ENCODE peak calls at places on chromosome 20, in four cellular contexts. One of them, this sample, is unnamed.

GRCh38 chr20:18223399-18223798 is 64.9 kb upstream of the ZNF133 start:
- DNase-seq in HFFc6: peak; percentile 4
- DNase-seq in activated CD4-positive, alpha-beta memory T cell treated with anti-CD3 and anti-CD28 coated beads for 36 hours: no peak
- DNase-seq in mucosa of descending colon: no peak
- DNase-seq in this sample: no peak

GRCh38 chr20:6698056-6698455 is 69.4 kb upstream of the BMP2 start:
- DNase-seq in activated CD4-positive, alpha-beta memory T cell treated with anti-CD3 and anti-CD28 coated beads for 36 hours: no peak
- DNase-seq in mucosa of descending colon: no peak
- DNase-seq in HFFc6: no peak
- DNase-seq in this sample: no peak

GRCh38 chr20:62839816-62840215 is 21.8 kb downstream of the TCFL5 start:
- DNase-seq in activated CD4-positive, alpha-beta memory T cell treated with anti-CD3 and anti-CD28 coated beads for 36 hours: no peak
- DNase-seq in mucosa of descending colon: peak; percentile 12
- DNase-seq in HFFc6: no peak
- DNase-seq in this sample: no peak

GRCh38 chr20:41512624-41513023 is 105.6 kb downstream of the CHD6 start:
- DNase-seq in HFFc6: no peak
- DNase-seq in mucosa of descending colon: no peak
- DNase-seq in activated CD4-positive, alpha-beta memory T cell treated with anti-CD3 and anti-CD28 coated beads for 36 hours: no peak
- DNase-seq in this sample: no peak

GRCh38 chr20:58627212-58628072 is 23.6 kb upstream of the STX16 start:
- DNase-seq in mucosa of descending colon: no peak
- DNase-seq in HFFc6: no peak
- DNase-seq in activated CD4-positive, alpha-beta memory T cell treated with anti-CD3 and anti-CD28 coated beads for 36 hours: no peak
- DNase-seq in this sample: no peak

GRCh38 chr20:58407201-58407873 is 18.3 kb downstream of the VAPB start:
- DNase-seq in HFFc6: no peak
- DNase-seq in mucosa of descending colon: no peak
- DNase-seq in activated CD4-positive, alpha-beta memory T cell treated with anti-CD3 and anti-CD28 coated beads for 36 hours: no peak
- DNase-seq in this sample: no peak

GRCh38 chr20:3188823-3189413 is 15.6 kb downstream of the DDRGK1 start:
- DNase-seq in HFFc6: no peak
- DNase-seq in activated CD4-positive, alpha-beta memory T cell treated with anti-CD3 and anti-CD28 coated beads for 36 hours: peak; percentile 20
- DNase-seq in mucosa of descending colon: no peak
- DNase-seq in this sample: no peak

GRCh38 chr20:62020935-62021701 is 44.6 kb downstream of the TAF4 start:
- DNase-seq in mucosa of descending colon: no peak
- DNase-seq in activated CD4-positive, alpha-beta memory T cell treated with anti-CD3 and anti-CD28 coated beads for 36 hours: no peak
- DNase-seq in HFFc6: no peak
- DNase-seq in this sample: no peak

GRCh38 chr20:19812696-19813095 is 54.6 kb downstream of the RIN2 start:
- DNase-seq in activated CD4-positive, alpha-beta memory T cell treated with anti-CD3 and anti-CD28 coated beads for 36 hours: no peak
- DNase-seq in HFFc6: no peak
- DNase-seq in mucosa of descending colon: no peak
- DNase-seq in this sample: no peak

GRCh38 chr20:21322921-21323321 is 19.8 kb downstream of the XRN2 start:
- DNase-seq in activated CD4-positive, alpha-beta memory T cell treated with anti-CD3 and anti-CD28 coated beads for 36 hours: no peak
- DNase-seq in mucosa of descending colon: no peak
- DNase-seq in HFFc6: no peak
- DNase-seq in this sample: no peak

GRCh38 chr20:49794336-49795124 is 18.1 kb upstream of the SLC9A8 start:
- DNase-seq in HFFc6: peak; percentile 34
- DNase-seq in activated CD4-positive, alpha-beta memory T cell treated with anti-CD3 and anti-CD28 coated beads for 36 hours: no peak
- DNase-seq in mucosa of descending colon: peak; percentile 69
- DNase-seq in this sample: no peak

GRCh38 chr20:25281541-25281991 is 33.7 kb downstream of the PYGB start:
- DNase-seq in HFFc6: no peak
- DNase-seq in activated CD4-positive, alpha-beta memory T cell treated with anti-CD3 and anti-CD28 coated beads for 36 hours: no peak
- DNase-seq in mucosa of descending colon: peak; percentile 52
- DNase-seq in this sample: peak; percentile 91

GRCh38 chr20:38299963-38300362 is 4.0 kb upstream of the BPI start:
- DNase-seq in HFFc6: no peak
- DNase-seq in activated CD4-positive, alpha-beta memory T cell treated with anti-CD3 and anti-CD28 coated beads for 36 hours: no peak
- DNase-seq in mucosa of descending colon: no peak
- DNase-seq in this sample: no peak

GRCh38 chr20:49631074-49631716 is 63.3 kb upstream of the PTGIS start:
- DNase-seq in activated CD4-positive, alpha-beta memory T cell treated with anti-CD3 and anti-CD28 coated beads for 36 hours: no peak
- DNase-seq in mucosa of descending colon: no peak
- DNase-seq in HFFc6: no peak
- DNase-seq in this sample: no peak

GRCh38 chr20:58927490-58928061 is 53.5 kb upstream of the NELFCD start:
- DNase-seq in mucosa of descending colon: no peak
- DNase-seq in activated CD4-positive, alpha-beta memory T cell treated with anti-CD3 and anti-CD28 coated beads for 36 hours: no peak
- DNase-seq in HFFc6: no peak
- DNase-seq in this sample: no peak

GRCh38 chr20:44034965-44035635 is 120.4 kb downstream of the TOX2 start:
- DNase-seq in activated CD4-positive, alpha-beta memory T cell treated with anti-CD3 and anti-CD28 coated beads for 36 hours: no peak
- DNase-seq in mucosa of descending colon: no peak
- DNase-seq in HFFc6: no peak
- DNase-seq in this sample: no peak

GRCh38 chr20:38722708-38723068 is 1.6 kb upstream of the SLC32A1 start:
- DNase-seq in activated CD4-positive, alpha-beta memory T cell treated with anti-CD3 and anti-CD28 coated beads for 36 hours: no peak
- DNase-seq in HFFc6: no peak
- DNase-seq in mucosa of descending colon: no peak
- DNase-seq in this sample: no peak

GRCh38 chr20:41321003-41321402 is 3.5 kb upstream of the ZHX3 start:
- DNase-seq in activated CD4-positive, alpha-beta memory T cell treated with anti-CD3 and anti-CD28 coated beads for 36 hours: no peak
- DNase-seq in mucosa of descending colon: no peak
- DNase-seq in HFFc6: no peak
- DNase-seq in this sample: peak; percentile 2

GRCh38 chr20:63309261-63310071 is 16.5 kb downstream of the COL20A1 start:
- DNase-seq in activated CD4-positive, alpha-beta memory T cell treated with anti-CD3 and anti-CD28 coated beads for 36 hours: peak; percentile 33
- DNase-seq in mucosa of descending colon: peak; percentile 34
- DNase-seq in HFFc6: no peak
- DNase-seq in this sample: no peak

GRCh38 chr20:62050166-62051120 is 15.2 kb downstream of the TAF4 start:
- DNase-seq in mucosa of descending colon: peak; percentile 16
- DNase-seq in HFFc6: no peak
- DNase-seq in activated CD4-positive, alpha-beta memory T cell treated with anti-CD3 and anti-CD28 coated beads for 36 hours: no peak
- DNase-seq in this sample: no peak

GRCh38 chr20:325889-326644 is 715 bp downstream of the SOX12 start:
- DNase-seq in mucosa of descending colon: peak; percentile 64
- DNase-seq in activated CD4-positive, alpha-beta memory T cell treated with anti-CD3 and anti-CD28 coated beads for 36 hours: peak; percentile 61
- DNase-seq in HFFc6: peak; percentile 63
- DNase-seq in this sample: peak; percentile 73

GRCh38 chr20:3781153-3781910 is at the start of gene SPEF1:
- DNase-seq in HFFc6: peak; percentile 96
- DNase-seq in mucosa of descending colon: peak; percentile 87
- DNase-seq in activated CD4-positive, alpha-beta memory T cell treated with anti-CD3 and anti-CD28 coated beads for 36 hours: peak; percentile 68
- DNase-seq in this sample: peak; percentile 87

GRCh38 chr20:50003253-50003656 is 20.5 kb downstream of the SNAI1 start:
- DNase-seq in activated CD4-positive, alpha-beta memory T cell treated with anti-CD3 and anti-CD28 coated beads for 36 hours: no peak
- DNase-seq in mucosa of descending colon: no peak
- DNase-seq in HFFc6: peak; percentile 81
- DNase-seq in this sample: no peak

GRCh38 chr20:11376998-11377397 is 540.7 kb upstream of the BTBD3 start:
- DNase-seq in mucosa of descending colon: no peak
- DNase-seq in activated CD4-positive, alpha-beta memory T cell treated with anti-CD3 and anti-CD28 coated beads for 36 hours: no peak
- DNase-seq in HFFc6: no peak
- DNase-seq in this sample: no peak

GRCh38 chr20:38902601-38903000 is 23.6 kb upstream of the FAM83D start:
- DNase-seq in activated CD4-positive, alpha-beta memory T cell treated with anti-CD3 and anti-CD28 coated beads for 36 hours: no peak
- DNase-seq in mucosa of descending colon: no peak
- DNase-seq in HFFc6: no peak
- DNase-seq in this sample: no peak

GRCh38 chr20:40326794-40327193 is 362.2 kb downstream of the MAFB start:
- DNase-seq in mucosa of descending colon: no peak
- DNase-seq in HFFc6: no peak
- DNase-seq in activated CD4-positive, alpha-beta memory T cell treated with anti-CD3 and anti-CD28 coated beads for 36 hours: no peak
- DNase-seq in this sample: no peak

GRCh38 chr20:40276291-40276690 is 412.7 kb downstream of the MAFB start:
- DNase-seq in HFFc6: no peak
- DNase-seq in mucosa of descending colon: no peak
- DNase-seq in activated CD4-positive, alpha-beta memory T cell treated with anti-CD3 and anti-CD28 coated beads for 36 hours: no peak
- DNase-seq in this sample: no peak

GRCh38 chr20:23159923-23160445 is 73.9 kb upstream of the CD93 start:
- DNase-seq in mucosa of descending colon: no peak
- DNase-seq in activated CD4-positive, alpha-beta memory T cell treated with anti-CD3 and anti-CD28 coated beads for 36 hours: no peak
- DNase-seq in HFFc6: no peak
- DNase-seq in this sample: no peak

GRCh38 chr20:20946122-20946759 is 159.9 kb downstream of the LINC00237 start:
- DNase-seq in HFFc6: no peak
- DNase-seq in activated CD4-positive, alpha-beta memory T cell treated with anti-CD3 and anti-CD28 coated beads for 36 hours: no peak
- DNase-seq in mucosa of descending colon: no peak
- DNase-seq in this sample: no peak

GRCh38 chr20:43544501-43544900 is 14.3 kb upstream of the SGK2 start:
- DNase-seq in activated CD4-positive, alpha-beta memory T cell treated with anti-CD3 and anti-CD28 coated beads for 36 hours: no peak
- DNase-seq in mucosa of descending colon: no peak
- DNase-seq in HFFc6: no peak
- DNase-seq in this sample: no peak

GRCh38 chr20:36624068-36624813 is 18.7 kb downstream of the RAB5IF start:
- DNase-seq in mucosa of descending colon: peak; percentile 50
- DNase-seq in HFFc6: no peak
- DNase-seq in activated CD4-positive, alpha-beta memory T cell treated with anti-CD3 and anti-CD28 coated beads for 36 hours: no peak
- DNase-seq in this sample: peak; percentile 71

GRCh38 chr20:962683-963082 is 39.4 kb downstream of the RSPO4 start:
- DNase-seq in HFFc6: no peak
- DNase-seq in mucosa of descending colon: no peak
- DNase-seq in activated CD4-positive, alpha-beta memory T cell treated with anti-CD3 and anti-CD28 coated beads for 36 hours: no peak
- DNase-seq in this sample: no peak

GRCh38 chr20:12113468-12114371 is 196.0 kb downstream of the BTBD3 start:
- DNase-seq in HFFc6: no peak
- DNase-seq in activated CD4-positive, alpha-beta memory T cell treated with anti-CD3 and anti-CD28 coated beads for 36 hours: no peak
- DNase-seq in mucosa of descending colon: peak; percentile 19
- DNase-seq in this sample: no peak

GRCh38 chr20:7090753-7091310 is 323.3 kb downstream of the BMP2 start:
- DNase-seq in HFFc6: no peak
- DNase-seq in mucosa of descending colon: peak; percentile 75
- DNase-seq in activated CD4-positive, alpha-beta memory T cell treated with anti-CD3 and anti-CD28 coated beads for 36 hours: no peak
- DNase-seq in this sample: no peak

GRCh38 chr20:380763-381580 is 412 bp downstream of the TRIB3 start:
- DNase-seq in mucosa of descending colon: peak; percentile 47
- DNase-seq in activated CD4-positive, alpha-beta memory T cell treated with anti-CD3 and anti-CD28 coated beads for 36 hours: peak; percentile 82
- DNase-seq in HFFc6: peak; percentile 21
- DNase-seq in this sample: peak; percentile 74

GRCh38 chr20:46400253-46400652 is 6.2 kb downstream of the ELMO2 start:
- DNase-seq in HFFc6: peak; percentile 76
- DNase-seq in mucosa of descending colon: no peak
- DNase-seq in activated CD4-positive, alpha-beta memory T cell treated with anti-CD3 and anti-CD28 coated beads for 36 hours: no peak
- DNase-seq in this sample: no peak

GRCh38 chr20:52191132-52191435 is 495 bp downstream of the ZFP64 start:
- DNase-seq in HFFc6: no peak
- DNase-seq in activated CD4-positive, alpha-beta memory T cell treated with anti-CD3 and anti-CD28 coated beads for 36 hours: no peak
- DNase-seq in mucosa of descending colon: no peak
- DNase-seq in this sample: no peak

GRCh38 chr20:63966172-63966943 is 3.4 kb downstream of the ZNF512B start:
- DNase-seq in activated CD4-positive, alpha-beta memory T cell treated with anti-CD3 and anti-CD28 coated beads for 36 hours: peak; percentile 7
- DNase-seq in mucosa of descending colon: no peak
- DNase-seq in HFFc6: no peak
- DNase-seq in this sample: no peak